ENCODE peak calls at places on chromosomes 3 and 15, in seven cellular contexts. B, A, X, M, P, S and L are unnamed samples.

GRCh38 chr3:16302082-16302631 is 37.1 kb downstream of the OXNAD1 start:
- DNase-seq in A (no peak), S (no peak), X (no peak), M (no peak), P (no peak), B (no peak), L (no peak)

GRCh38 chr15:63755162-63755561 is 78.6 kb downstream of the HERC1 start:
- DNase-seq in P (no peak), A (no peak), M (no peak), B (no peak), S (no peak), X (no peak), L (no peak)

GRCh38 chr3:163916596-163917560 is 1161.4 kb downstream of the SI start:
- DNase-seq in S (no peak), P (no peak), X (no peak), B (no peak), A (no peak), M (no peak), L (no peak)

GRCh38 chr3:177626014-177626413 is 428.7 kb upstream of the TBL1XR1 start:
- DNase-seq in M (no peak), X (no peak), S (no peak), P (no peak), A (no peak), B (no peak), L (no peak)

GRCh38 chr15:77031376-77032050 is 36.6 kb downstream of the PSTPIP1 start:
- DNase-seq in M (no peak), X (peak), B (peak), P (no peak), A (peak), S (no peak), L (peak)

GRCh38 chr3:45509038-45509767 is 85.3 kb upstream of the LIMD1 start:
- DNase-seq in B (peak), M (no peak), S (peak), X (peak), P (no peak), A (no peak), L (peak)

GRCh38 chr3:12896206-12896697 is 54.9 kb upstream of the RPL32 start:
- DNase-seq in P (no peak), X (no peak), S (no peak), B (peak), M (peak), A (no peak), L (no peak)

GRCh38 chr15:22979699-22980188 is 424 bp downstream of the CYFIP1 start:
- DNase-seq in X (peak), A (no peak), S (no peak), B (peak), P (peak), M (no peak), L (no peak)

GRCh38 chr3:175431396-175431795 is 572.3 kb downstream of the NAALADL2 start:
- DNase-seq in S (no peak), M (no peak), P (no peak), X (no peak), B (peak), A (no peak), L (peak)

GRCh38 chr3:174408310-174408709 is 450.8 kb upstream of the NAALADL2 start:
- DNase-seq in X (no peak), M (no peak), A (no peak), B (peak), P (no peak), S (no peak), L (peak)

GRCh38 chr3:40053663-40054062 is 244.3 kb downstream of the MYRIP start:
- DNase-seq in P (no peak), X (no peak), S (no peak), A (no peak), B (no peak), M (no peak), L (no peak)

GRCh38 chr3:141320399-141321108 is 47.8 kb upstream of the ZBTB38 start:
- DNase-seq in M (no peak), P (peak), A (no peak), X (no peak), B (no peak), S (no peak), L (no peak)

GRCh38 chr3:55203006-55203405 is 275.1 kb upstream of the LRTM1 start:
- DNase-seq in X (no peak), A (no peak), S (no peak), P (no peak), B (peak), M (no peak), L (peak)

GRCh38 chr3:29635888-29636287 is 355.0 kb downstream of the RBMS3 start:
- DNase-seq in M (no peak), S (no peak), B (peak), P (no peak), A (no peak), X (no peak), L (no peak)